ENCODE peak calls at places on chromosomes 3 and 15, in six cellular contexts. Q is choroid plexus epithelial cell, W is SJSA1, B is fibroblast of pulmonary artery, O is psoas muscle, U is NB4. A is an unnamed sample.

GRCh38 chr3:42906085-42906904 is at the start of gene ZNF662:
- DNase-seq in Q (peak; percentile 42), W (no peak), B (peak; percentile 13), O (peak; percentile 65), U (no peak), A (no peak)

GRCh38 chr3:46705022-46705530 is 3.9 kb downstream of the TMIE start:
- DNase-seq in Q (peak; percentile 77), W (peak; percentile 63), B (peak; percentile 71), O (peak; percentile 68), U (peak; percentile 67), A (peak; percentile 10)

GRCh38 chr3:169694117-169694516 is 30.6 kb upstream of the MECOM start:
- DNase-seq in Q (peak; percentile 35), W (no peak), B (peak; percentile 35), O (no peak), U (no peak), A (no peak)

GRCh38 chr3:29240248-29240647 is 40.6 kb upstream of the RBMS3 start:
- DNase-seq in Q (peak; percentile 78), W (no peak), B (peak; percentile 87), O (no peak), U (peak; percentile 3), A (no peak)

GRCh38 chr3:54294214-54294613 is 171.9 kb downstream of the CACNA2D3 start:
- DNase-seq in Q (no peak), W (no peak), B (no peak), O (no peak), U (peak; percentile 1), A (no peak)

GRCh38 chr3:38018296-38019266 is 10.9 kb downstream of the PLCD1 start:
- DNase-seq in Q (no peak), W (peak; percentile 32), B (no peak), O (no peak), U (no peak), A (no peak)

GRCh38 chr15:100738614-100739013 is 136.2 kb downstream of the ASB7 start:
- DNase-seq in Q (no peak), W (peak; percentile 32), B (no peak), O (no peak), U (no peak), A (no peak)

GRCh38 chr15:100779331-100780207 is 100.1 kb upstream of the ALDH1A3 start:
- DNase-seq in Q (no peak), W (peak; percentile 18), B (no peak), O (no peak), U (no peak), A (no peak)

GRCh38 chr3:48446425-48447193 is at the start of gene ATRIP:
- DNase-seq in Q (peak; percentile 84), W (peak; percentile 88), B (peak; percentile 80), O (peak; percentile 93), U (peak; percentile 94), A (peak; percentile 35)

GRCh38 chr3:150414989-150415388 is 6.9 kb downstream of the TSC22D2 start:
- DNase-seq in Q (no peak), W (no peak), B (no peak), O (no peak), U (no peak), A (no peak)
- H3K4me3 ChIP-seq in Q (peak overlapping the region; percentile 95), W (peak overlapping the region; percentile 78), B (peak overlapping the region; percentile 93), O (peak overlapping the region; percentile 88), U (peak overlapping the region; percentile 89), A (no peak overlapping the region)

DNA sequence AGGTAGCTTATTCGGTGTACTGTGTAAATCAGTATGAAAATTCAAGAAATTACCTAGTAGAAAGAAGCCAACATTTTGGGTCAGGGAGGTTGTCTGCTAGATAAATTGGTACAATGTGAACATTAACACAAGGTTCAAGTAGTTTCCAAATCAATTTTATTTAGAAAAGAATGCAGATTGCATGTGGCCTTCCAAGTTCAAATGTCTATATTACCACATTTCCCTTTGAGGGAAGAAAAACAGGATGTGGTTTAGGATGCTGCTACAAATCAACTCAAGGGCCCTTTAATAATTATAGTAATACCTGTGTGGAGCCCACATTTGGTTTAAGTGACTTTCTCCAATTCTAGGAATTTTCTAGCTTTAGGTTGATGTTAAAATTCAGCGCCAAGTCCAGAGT is 57.5 kb downstream of the CADPS start:
- DNase-seq in Q (peak; percentile 2), W (no peak), B (no peak), O (no peak), U (peak; percentile 1), A (no peak)
- H3K4me3 ChIP-seq in Q (no peak overlapping the region), W (no peak overlapping the region), B (no peak overlapping the region), O (no peak overlapping the region), U (no peak overlapping the region), A (no peak overlapping the region)

GRCh38 chr3:133159498-133160475 is 121.6 kb downstream of the TMEM108 start:
- DNase-seq in Q (no peak), W (no peak), B (no peak), O (no peak), U (no peak), A (no peak)

GRCh38 chr3:133161666-133162065 is 123.5 kb downstream of the TMEM108 start:
- DNase-seq in Q (no peak), W (no peak), B (no peak), O (no peak), U (no peak), A (no peak)

GRCh38 chr3:133158686-133159085 is 120.5 kb downstream of the TMEM108 start:
- DNase-seq in Q (no peak), W (no peak), B (no peak), O (no peak), U (no peak), A (no peak)

GRCh38 chr3:133167340-133168024 is 129.3 kb downstream of the TMEM108 start:
- DNase-seq in Q (no peak), W (no peak), B (no peak), O (no peak), U (no peak), A (no peak)

GRCh38 chr3:133162906-133163305 is 124.7 kb downstream of the TMEM108 start:
- DNase-seq in Q (no peak), W (no peak), B (no peak), O (no peak), U (no peak), A (no peak)
- H3K4me3 ChIP-seq in Q (no peak overlapping the region), W (no peak overlapping the region), B (no peak overlapping the region), O (no peak overlapping the region), U (no peak overlapping the region), A (no peak overlapping the region)

GRCh38 chr15:68281008-68281407 is 3.5 kb downstream of the FEM1B start:
- DNase-seq in Q (no peak), W (no peak), B (no peak), O (no peak), U (no peak), A (no peak)
- H3K4me3 ChIP-seq in Q (peak overlapping the region; percentile 94), W (no peak overlapping the region), B (peak overlapping the region; percentile 92), O (peak overlapping the region; percentile 85), U (peak overlapping the region; percentile 96), A (no peak overlapping the region)

GRCh38 chr3:155859859-155860258 is 5.6 kb upstream of the SLC33A1 start:
- DNase-seq in Q (peak; percentile 65), W (no peak), B (peak; percentile 44), O (no peak), U (peak; percentile 44), A (no peak)
- H3K4me3 ChIP-seq in Q (peak overlapping the region; percentile 2), W (no peak overlapping the region), B (no peak overlapping the region), O (no peak overlapping the region), U (no peak overlapping the region), A (no peak overlapping the region)

A was measured in AG09309.